ENCODE peak calls at places on chromosome 1, in four cellular contexts. D is germinal center, J is ELF-1, G is HFF-Myc. C is an unnamed sample.
A peak's percentile ranks its signal among the peaks of the same experiment; 100 is the strongest.

GRCh38 chr1:6127587-6128163 is 52.4 kb downstream of the CHD5 start:
- DNase-seq in D (peak; percentile 88), G (peak; percentile 33), J (peak; percentile 86), C (peak; percentile 91)

GRCh38 chr1:24459551-24460266 is 42.9 kb upstream of the RCAN3 start:
- DNase-seq in D (no peak), G (no peak), J (no peak), C (no peak)

GRCh38 chr1:60017831-60018230 is 55.7 kb downstream of the C1orf87 start:
- DNase-seq in J (no peak), G (no peak), D (no peak), C (no peak)

GRCh38 chr1:59384443-59384842 is 87.5 kb downstream of the FGGY start:
- DNase-seq in G (no peak), D (no peak), J (no peak), C (no peak)

GRCh38 chr1:4612991-4613390 is 41.4 kb upstream of the AJAP1 start:
- DNase-seq in G (no peak), D (no peak), J (no peak), C (no peak)

GRCh38 chr1:166703141-166703540 is 136.1 kb upstream of the POGK start:
- DNase-seq in J (peak; percentile 2), G (no peak), D (no peak), C (no peak)

GRCh38 chr1:27568247-27569087 is 35.5 kb downstream of the AHDC1 start:
- DNase-seq in G (peak; percentile 61), J (peak; percentile 96), D (peak; percentile 96), C (peak; percentile 97)

GRCh38 chr1:40182956-40183710 is 21.9 kb downstream of the RLF start:
- DNase-seq in G (no peak), J (no peak), D (no peak), C (no peak)

C was measured in H9.